ENCODE peak calls at places on chromosome 1, in nine cellular contexts. One of them, this sample, is unnamed.

GRCh38 chr1:236845830-236846229 is 50.7 kb downstream of the MTR start:
- DNase-seq in PC-3: no peak
- DNase-seq in astrocyte: no peak
- DNase-seq in K562: no peak
- DNase-seq in neural progenitor cell: no peak
- DNase-seq in fibroblast of lung: no peak
- DNase-seq in IMR-90: no peak
- DNase-seq in H1: no peak
- DNase-seq in endothelial cell of umbilical vein: no peak
- DNase-seq in this sample: no peak

GRCh38 chr1:27626031-27626935 is 8.7 kb downstream of the FGR start:
- DNase-seq in PC-3: no peak
- DNase-seq in astrocyte: no peak
- DNase-seq in K562: no peak
- DNase-seq in neural progenitor cell: no peak
- DNase-seq in fibroblast of lung: no peak
- DNase-seq in IMR-90: no peak
- DNase-seq in H1: no peak
- DNase-seq in endothelial cell of umbilical vein: no peak
- DNase-seq in this sample: no peak

GRCh38 chr1:3905953-3906671 is 6.0 kb upstream of the C1orf174 start:
- DNase-seq in PC-3: no peak
- DNase-seq in astrocyte: no peak
- DNase-seq in K562: peak; percentile 63
- DNase-seq in neural progenitor cell: no peak
- DNase-seq in fibroblast of lung: no peak
- DNase-seq in IMR-90: no peak
- DNase-seq in H1: no peak
- DNase-seq in endothelial cell of umbilical vein: no peak
- DNase-seq in this sample: no peak

GRCh38 chr1:89451011-89451410 is 73.6 kb upstream of the LRRC8B start:
- DNase-seq in PC-3: peak; percentile 22
- DNase-seq in astrocyte: peak; percentile 75
- DNase-seq in K562: no peak
- DNase-seq in neural progenitor cell: no peak
- DNase-seq in fibroblast of lung: peak; percentile 75
- DNase-seq in IMR-90: peak; percentile 11
- DNase-seq in H1: no peak
- DNase-seq in endothelial cell of umbilical vein: no peak
- DNase-seq in this sample: no peak

GRCh38 chr1:227357229-227358078 is 39.2 kb upstream of the CDC42BPA start:
- DNase-seq in PC-3: peak; percentile 96
- DNase-seq in astrocyte: peak; percentile 81
- DNase-seq in K562: peak; percentile 96
- DNase-seq in neural progenitor cell: no peak
- DNase-seq in fibroblast of lung: peak; percentile 87
- DNase-seq in IMR-90: peak; percentile 85
- DNase-seq in H1: peak; percentile 53
- DNase-seq in endothelial cell of umbilical vein: peak; percentile 96
- DNase-seq in this sample: peak; percentile 63

GRCh38 chr1:232786845-232787455 is 18.3 kb upstream of the MAP10 start:
- DNase-seq in PC-3: no peak
- DNase-seq in astrocyte: no peak
- DNase-seq in K562: no peak
- DNase-seq in neural progenitor cell: no peak
- DNase-seq in fibroblast of lung: no peak
- DNase-seq in IMR-90: no peak
- DNase-seq in H1: no peak
- DNase-seq in endothelial cell of umbilical vein: no peak
- DNase-seq in this sample: no peak

GRCh38 chr1:14332158-14332557 is 266.3 kb upstream of the KAZN start:
- DNase-seq in PC-3: peak; percentile 57
- DNase-seq in astrocyte: peak; percentile 47
- DNase-seq in K562: no peak
- DNase-seq in neural progenitor cell: no peak
- DNase-seq in fibroblast of lung: peak; percentile 64
- DNase-seq in IMR-90: no peak
- DNase-seq in H1: no peak
- DNase-seq in endothelial cell of umbilical vein: no peak
- DNase-seq in this sample: no peak

GRCh38 chr1:23558140-23558871 is 995 bp downstream of the ID3 start:
- DNase-seq in PC-3: peak; percentile 37
- DNase-seq in astrocyte: no peak
- DNase-seq in K562: peak; percentile 93
- DNase-seq in neural progenitor cell: peak; percentile 45
- DNase-seq in fibroblast of lung: peak; percentile 61
- DNase-seq in IMR-90: peak; percentile 48
- DNase-seq in H1: no peak
- DNase-seq in endothelial cell of umbilical vein: peak; percentile 82
- DNase-seq in this sample: no peak

DNA sequence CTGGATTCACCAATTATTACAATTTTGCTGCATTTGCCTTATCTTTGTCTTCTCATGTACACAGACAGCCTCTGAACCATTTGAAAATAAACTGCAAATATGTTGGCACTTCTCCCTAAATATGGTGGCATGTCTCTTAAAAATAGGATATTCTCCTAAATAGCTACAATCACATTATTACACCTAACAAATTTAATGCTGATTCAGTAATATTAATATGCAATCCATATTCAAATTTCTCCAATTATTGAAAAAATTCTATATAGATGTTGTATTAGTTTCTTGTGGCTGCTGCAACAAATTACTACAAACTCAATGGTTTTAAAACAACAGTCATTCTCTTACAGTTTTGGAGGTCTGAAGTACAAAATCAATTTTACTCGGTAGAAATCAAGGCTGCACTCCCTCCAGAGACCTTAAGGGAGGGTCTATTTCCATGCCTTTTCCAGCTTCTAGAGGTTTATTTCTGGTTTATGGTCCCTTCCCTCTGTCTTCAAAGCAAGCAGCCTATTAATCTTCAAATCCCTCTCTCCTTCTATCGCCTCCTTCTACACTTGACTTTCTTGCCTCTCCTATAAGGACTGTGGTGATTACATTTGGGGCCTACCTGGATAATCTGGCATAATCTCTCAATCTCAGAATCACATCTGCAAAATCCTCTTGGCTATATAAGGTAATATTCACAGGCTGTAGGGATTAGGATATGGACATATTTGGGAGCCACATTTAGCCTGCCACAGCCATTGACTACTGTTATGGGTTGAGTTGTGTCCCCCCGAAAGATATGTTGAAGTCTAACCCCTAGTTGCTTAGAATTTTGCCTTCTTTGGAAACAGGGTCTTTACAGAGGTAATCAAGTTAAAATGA is 52.5 kb upstream of the BOLA1 start:
- DNase-seq in PC-3: no peak
- DNase-seq in astrocyte: no peak
- DNase-seq in K562: no peak
- DNase-seq in neural progenitor cell: peak; percentile 0
- DNase-seq in fibroblast of lung: no peak
- DNase-seq in IMR-90: no peak
- DNase-seq in H1: no peak
- DNase-seq in endothelial cell of umbilical vein: no peak
- DNase-seq in this sample: no peak
- H3K9ac ChIP-seq in PC-3: no peak overlapping the region
- H3K9ac ChIP-seq in astrocyte: no peak overlapping the region
- H3K9ac ChIP-seq in K562: peak overlapping the region; percentile 95
- H3K9ac ChIP-seq in neural progenitor cell: no peak overlapping the region
- H3K9ac ChIP-seq in fibroblast of lung: no peak overlapping the region
- H3K9ac ChIP-seq in IMR-90: no peak overlapping the region
- H3K9ac ChIP-seq in H1: no peak overlapping the region
- H3K9ac ChIP-seq in endothelial cell of umbilical vein: no peak overlapping the region
- H3K9ac ChIP-seq in this sample: peak overlapping the region; percentile 43

GRCh38 chr1:174022080-174022975 is at the start of gene RC3H1:
- DNase-seq in PC-3: peak; percentile 81
- DNase-seq in astrocyte: peak; percentile 63
- DNase-seq in K562: peak; percentile 96
- DNase-seq in neural progenitor cell: peak; percentile 95
- DNase-seq in fibroblast of lung: peak; percentile 83
- DNase-seq in IMR-90: peak; percentile 75
- DNase-seq in H1: peak; percentile 86
- DNase-seq in endothelial cell of umbilical vein: peak; percentile 91
- DNase-seq in this sample: peak; percentile 85

GRCh38 chr1:174021611-174022079 is 512 bp downstream of the RC3H1 start:
- DNase-seq in PC-3: peak; percentile 4
- DNase-seq in astrocyte: peak; percentile 45
- DNase-seq in K562: peak; percentile 76
- DNase-seq in neural progenitor cell: peak; percentile 82
- DNase-seq in fibroblast of lung: peak; percentile 66
- DNase-seq in IMR-90: peak; percentile 35
- DNase-seq in H1: peak; percentile 75
- DNase-seq in endothelial cell of umbilical vein: peak; percentile 68
- DNase-seq in this sample: peak; percentile 40

GRCh38 chr1:174023438-174023837 is 1.3 kb upstream of the RC3H1 start:
- DNase-seq in PC-3: peak; percentile 59
- DNase-seq in astrocyte: no peak
- DNase-seq in K562: peak; percentile 57
- DNase-seq in neural progenitor cell: peak; percentile 80
- DNase-seq in fibroblast of lung: peak; percentile 50
- DNase-seq in IMR-90: peak; percentile 50
- DNase-seq in H1: no peak
- DNase-seq in endothelial cell of umbilical vein: peak; percentile 64
- DNase-seq in this sample: peak; percentile 64

GRCh38 chr1:174018565-174018964 is 3.6 kb downstream of the RC3H1 start:
- DNase-seq in PC-3: no peak
- DNase-seq in astrocyte: no peak
- DNase-seq in K562: no peak
- DNase-seq in neural progenitor cell: peak; percentile 11
- DNase-seq in fibroblast of lung: no peak
- DNase-seq in IMR-90: no peak
- DNase-seq in H1: no peak
- DNase-seq in endothelial cell of umbilical vein: no peak
- DNase-seq in this sample: no peak

DNA sequence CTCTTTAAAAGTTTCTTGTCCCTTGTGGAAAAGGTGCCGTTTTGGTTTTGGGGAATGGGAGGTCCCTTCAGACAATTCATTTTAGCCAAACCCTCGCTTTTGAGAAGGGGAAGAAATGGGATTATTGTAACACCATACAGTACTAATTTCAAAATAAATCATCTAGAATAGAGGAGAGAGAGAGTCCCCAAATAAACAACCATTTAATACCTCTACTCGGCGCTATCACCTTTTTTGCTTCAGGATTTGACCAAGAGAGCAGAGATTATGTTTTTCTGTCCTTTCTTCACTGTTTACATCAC is 770 bp upstream of the RC3H1 start:
- DNase-seq in PC-3: no peak
- DNase-seq in astrocyte: no peak
- DNase-seq in K562: no peak
- DNase-seq in neural progenitor cell: no peak
- DNase-seq in fibroblast of lung: no peak
- DNase-seq in IMR-90: no peak
- DNase-seq in H1: no peak
- DNase-seq in endothelial cell of umbilical vein: no peak
- DNase-seq in this sample: no peak
- H3K9ac ChIP-seq in PC-3: peak overlapping the region; percentile 85
- H3K9ac ChIP-seq in astrocyte: peak overlapping the region; percentile 92
- H3K9ac ChIP-seq in K562: peak overlapping the region; percentile 90
- H3K9ac ChIP-seq in neural progenitor cell: no peak overlapping the region
- H3K9ac ChIP-seq in fibroblast of lung: no peak overlapping the region
- H3K9ac ChIP-seq in IMR-90: peak overlapping the region; percentile 96
- H3K9ac ChIP-seq in H1: peak overlapping the region; percentile 90
- H3K9ac ChIP-seq in endothelial cell of umbilical vein: peak overlapping the region; percentile 93
- H3K9ac ChIP-seq in this sample: peak overlapping the region; percentile 83

GRCh38 chr1:202862672-202863560 is 26.0 kb downstream of the RABIF start:
- DNase-seq in PC-3: no peak
- DNase-seq in astrocyte: no peak
- DNase-seq in K562: no peak
- DNase-seq in neural progenitor cell: no peak
- DNase-seq in fibroblast of lung: no peak
- DNase-seq in IMR-90: no peak
- DNase-seq in H1: no peak
- DNase-seq in endothelial cell of umbilical vein: no peak
- DNase-seq in this sample: no peak

GRCh38 chr1:202858789-202859414 is 30.0 kb downstream of the RABIF start:
- DNase-seq in PC-3: no peak
- DNase-seq in astrocyte: no peak
- DNase-seq in K562: no peak
- DNase-seq in neural progenitor cell: no peak
- DNase-seq in fibroblast of lung: no peak
- DNase-seq in IMR-90: no peak
- DNase-seq in H1: no peak
- DNase-seq in endothelial cell of umbilical vein: no peak
- DNase-seq in this sample: no peak

GRCh38 chr1:202860744-202861419 is 28.1 kb downstream of the RABIF start:
- DNase-seq in PC-3: peak; percentile 95
- DNase-seq in astrocyte: peak; percentile 26
- DNase-seq in K562: peak; percentile 64
- DNase-seq in neural progenitor cell: peak; percentile 85
- DNase-seq in fibroblast of lung: peak; percentile 46
- DNase-seq in IMR-90: peak; percentile 33
- DNase-seq in H1: peak; percentile 85
- DNase-seq in endothelial cell of umbilical vein: peak; percentile 39
- DNase-seq in this sample: peak; percentile 77

GRCh38 chr1:202858306-202858705 is 30.6 kb downstream of the RABIF start:
- DNase-seq in PC-3: no peak
- DNase-seq in astrocyte: no peak
- DNase-seq in K562: no peak
- DNase-seq in neural progenitor cell: no peak
- DNase-seq in fibroblast of lung: no peak
- DNase-seq in IMR-90: peak; percentile 7
- DNase-seq in H1: no peak
- DNase-seq in endothelial cell of umbilical vein: peak; percentile 53
- DNase-seq in this sample: no peak

GRCh38 chr1:202861420-202862121 is 27.4 kb downstream of the RABIF start:
- DNase-seq in PC-3: peak; percentile 97
- DNase-seq in astrocyte: peak; percentile 80
- DNase-seq in K562: peak; percentile 93
- DNase-seq in neural progenitor cell: peak; percentile 97
- DNase-seq in fibroblast of lung: peak; percentile 90
- DNase-seq in IMR-90: peak; percentile 86
- DNase-seq in H1: peak; percentile 92
- DNase-seq in endothelial cell of umbilical vein: peak; percentile 93
- DNase-seq in this sample: peak; percentile 91
- H3K9ac ChIP-seq in PC-3: peak overlapping the region; percentile 67
- H3K9ac ChIP-seq in astrocyte: peak overlapping the region; percentile 72
- H3K9ac ChIP-seq in K562: no peak overlapping the region
- H3K9ac ChIP-seq in neural progenitor cell: peak overlapping the region; percentile 49
- H3K9ac ChIP-seq in fibroblast of lung: peak overlapping the region; percentile 30
- H3K9ac ChIP-seq in IMR-90: peak overlapping the region; percentile 19
- H3K9ac ChIP-seq in H1: peak overlapping the region; percentile 96
- H3K9ac ChIP-seq in endothelial cell of umbilical vein: peak overlapping the region; percentile 48
- H3K9ac ChIP-seq in this sample: peak overlapping the region; percentile 86

DNA sequence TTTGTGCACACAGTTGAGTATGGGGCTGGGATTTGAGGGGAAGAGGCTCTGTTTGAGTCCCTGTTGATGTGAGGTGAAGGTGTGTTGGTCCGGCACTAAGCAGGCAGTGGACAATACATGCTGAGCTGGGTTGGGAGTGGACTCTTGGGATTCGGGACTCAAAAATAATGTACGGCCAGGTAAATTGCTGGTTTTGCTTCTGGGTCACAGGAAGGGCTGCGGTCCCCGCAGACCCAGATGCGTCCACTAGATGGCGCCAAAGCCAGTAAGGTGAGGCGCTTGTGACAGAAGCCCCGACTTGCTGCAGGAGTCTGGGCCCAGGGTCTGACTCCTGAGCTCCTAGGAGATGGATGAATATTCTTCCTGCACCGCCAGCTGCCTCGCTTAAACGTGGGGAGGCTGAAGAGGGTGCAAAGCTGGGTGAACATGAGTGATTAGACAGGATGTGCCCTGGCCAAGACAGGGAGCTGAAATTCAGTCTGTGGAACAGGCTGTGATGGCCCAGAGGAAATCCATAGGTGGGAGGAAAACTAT is 61.4 kb downstream of the ACBD3 start:
- DNase-seq in PC-3: peak; percentile 99
- DNase-seq in astrocyte: peak; percentile 37
- DNase-seq in K562: peak; percentile 94
- DNase-seq in neural progenitor cell: peak; percentile 90
- DNase-seq in fibroblast of lung: peak; percentile 63
- DNase-seq in IMR-90: peak; percentile 73
- DNase-seq in H1: peak; percentile 99
- DNase-seq in endothelial cell of umbilical vein: peak; percentile 82
- DNase-seq in this sample: peak; percentile 96
- H3K9ac ChIP-seq in PC-3: peak overlapping the region; percentile 26
- H3K9ac ChIP-seq in astrocyte: no peak overlapping the region
- H3K9ac ChIP-seq in K562: no peak overlapping the region
- H3K9ac ChIP-seq in neural progenitor cell: no peak overlapping the region
- H3K9ac ChIP-seq in fibroblast of lung: no peak overlapping the region
- H3K9ac ChIP-seq in IMR-90: no peak overlapping the region
- H3K9ac ChIP-seq in H1: no peak overlapping the region
- H3K9ac ChIP-seq in endothelial cell of umbilical vein: no peak overlapping the region
- H3K9ac ChIP-seq in this sample: no peak overlapping the region